ENCODE peak calls at places on chromosomes 16 and 17, in five cellular contexts. One of them, this sample, is unnamed. For H3K4me1 and H3K36me3, the result is how much of the 10 kb centered on the place peaks cover.

GRCh38 chr16:50838885-50839284 is 97.0 kb downstream of the CYLD start:
- DNase-seq in cardiac muscle cell: no peak
- DNase-seq in right atrium auricular region: peak
- DNase-seq in HCT116: no peak
- DNase-seq in adrenal gland: no peak
- DNase-seq in this sample: no peak

GRCh38 chr16:17205279-17206139 is 265.3 kb downstream of the XYLT1 start:
- DNase-seq in cardiac muscle cell: peak
- DNase-seq in right atrium auricular region: no peak
- DNase-seq in HCT116: no peak
- DNase-seq in adrenal gland: no peak
- DNase-seq in this sample: no peak

GRCh38 chr16:56603589-56603988 is 4.8 kb upstream of the MT2A start:
- DNase-seq in cardiac muscle cell: no peak
- DNase-seq in right atrium auricular region: no peak
- DNase-seq in HCT116: peak
- DNase-seq in adrenal gland: peak
- DNase-seq in this sample: peak

GRCh38 chr17:42675984-42676423 is 790 bp downstream of the PLEKHH3 start:
- DNase-seq in cardiac muscle cell: peak
- DNase-seq in right atrium auricular region: peak
- DNase-seq in HCT116: no peak
- DNase-seq in adrenal gland: peak
- DNase-seq in this sample: no peak

GRCh38 chr17:39735882-39736281 is 1.9 kb upstream of the GRB7 start:
- DNase-seq in cardiac muscle cell: no peak
- DNase-seq in right atrium auricular region: no peak
- DNase-seq in HCT116: no peak
- DNase-seq in adrenal gland: no peak
- DNase-seq in this sample: no peak

GRCh38 chr16:14569213-14569612 is 60.8 kb downstream of the PARN start:
- DNase-seq in cardiac muscle cell: no peak
- DNase-seq in right atrium auricular region: no peak
- DNase-seq in HCT116: no peak
- DNase-seq in adrenal gland: no peak
- DNase-seq in this sample: no peak

GRCh38 chr17:74960739-74961342 is 11.7 kb downstream of the HID1 start:
- DNase-seq in cardiac muscle cell: peak
- DNase-seq in right atrium auricular region: no peak
- DNase-seq in HCT116: peak
- DNase-seq in adrenal gland: peak
- DNase-seq in this sample: peak

GRCh38 chr17:27577884-27578717 is 52.9 kb upstream of the LGALS9 start:
- DNase-seq in cardiac muscle cell: peak
- DNase-seq in right atrium auricular region: peak
- DNase-seq in HCT116: no peak
- DNase-seq in adrenal gland: peak
- DNase-seq in this sample: no peak

GRCh38 chr16:23514381-23515152 is 4.3 kb upstream of the GGA2 start:
- DNase-seq in cardiac muscle cell: no peak
- DNase-seq in right atrium auricular region: no peak
- DNase-seq in HCT116: no peak
- DNase-seq in adrenal gland: no peak
- DNase-seq in this sample: no peak

GRCh38 chr16:48384305-48384981 is 770 bp downstream of the SIAH1 start:
- DNase-seq in cardiac muscle cell: peak
- DNase-seq in right atrium auricular region: peak
- DNase-seq in HCT116: no peak
- DNase-seq in adrenal gland: peak
- DNase-seq in this sample: peak

GRCh38 chr16:8963010-8963824 is 489 bp downstream of the USP7 start:
- DNase-seq in cardiac muscle cell: peak
- DNase-seq in right atrium auricular region: no peak
- DNase-seq in HCT116: no peak
- DNase-seq in adrenal gland: no peak
- DNase-seq in this sample: no peak

GRCh38 chr16:84933774-84934571 is 77.4 kb downstream of the ZDHHC7 start:
- DNase-seq in cardiac muscle cell: no peak
- DNase-seq in right atrium auricular region: peak
- DNase-seq in HCT116: no peak
- DNase-seq in adrenal gland: peak
- DNase-seq in this sample: no peak

GRCh38 chr17:78648293-78648692 is 71.1 kb upstream of the DNAH17 start:
- DNase-seq in cardiac muscle cell: no peak
- DNase-seq in right atrium auricular region: no peak
- DNase-seq in HCT116: no peak
- DNase-seq in adrenal gland: no peak
- DNase-seq in this sample: no peak

GRCh38 chr16:82741073-82741615 is 114.4 kb downstream of the CDH13 start:
- DNase-seq in cardiac muscle cell: no peak
- DNase-seq in right atrium auricular region: no peak
- DNase-seq in HCT116: no peak
- DNase-seq in adrenal gland: no peak
- DNase-seq in this sample: no peak

GRCh38 chr16:50025544-50025931 is 513 bp downstream of the CNEP1R1 start:
- DNase-seq in cardiac muscle cell: peak
- DNase-seq in right atrium auricular region: no peak
- DNase-seq in HCT116: no peak
- DNase-seq in adrenal gland: peak
- DNase-seq in this sample: no peak

GRCh38 chr17:40437095-40437732 is 6.0 kb upstream of the IGFBP4 start:
- DNase-seq in cardiac muscle cell: no peak
- DNase-seq in right atrium auricular region: no peak
- DNase-seq in HCT116: no peak
- DNase-seq in adrenal gland: peak
- DNase-seq in this sample: no peak

GRCh38 chr16:75377971-75378386 is 55.3 kb downstream of the CFDP1 start:
- DNase-seq in cardiac muscle cell: no peak
- DNase-seq in right atrium auricular region: no peak
- DNase-seq in HCT116: no peak
- DNase-seq in adrenal gland: no peak
- DNase-seq in this sample: no peak

GRCh38 chr16:5007256-5007655 is 26.5 kb downstream of the NAGPA start:
- DNase-seq in cardiac muscle cell: no peak
- DNase-seq in right atrium auricular region: no peak
- DNase-seq in HCT116: no peak
- DNase-seq in adrenal gland: no peak
- DNase-seq in this sample: no peak

GRCh38 chr17:77120866-77121265 is 19.9 kb upstream of the SEC14L1 start:
- DNase-seq in cardiac muscle cell: no peak
- DNase-seq in right atrium auricular region: no peak
- DNase-seq in HCT116: no peak
- DNase-seq in adrenal gland: no peak
- DNase-seq in this sample: no peak

GRCh38 chr17:77470800-77471733 is 330.3 kb downstream of the SEC14L1 start:
- DNase-seq in cardiac muscle cell: peak
- DNase-seq in right atrium auricular region: no peak
- DNase-seq in HCT116: peak
- DNase-seq in adrenal gland: peak
- DNase-seq in this sample: peak

GRCh38 chr16:180921-181667 is 835 bp downstream of the HBQ1 start:
- DNase-seq in cardiac muscle cell: peak
- DNase-seq in right atrium auricular region: no peak
- DNase-seq in HCT116: peak
- DNase-seq in adrenal gland: peak
- DNase-seq in this sample: peak

GRCh38 chr16:2514333-2515179 is 804 bp downstream of the ATP6V0C start:
- DNase-seq in cardiac muscle cell: no peak
- DNase-seq in right atrium auricular region: no peak
- DNase-seq in HCT116: no peak
- DNase-seq in adrenal gland: no peak
- DNase-seq in this sample: no peak

GRCh38 chr17:65677932-65678331 is 116.5 kb upstream of the AXIN2 start:
- DNase-seq in cardiac muscle cell: no peak
- DNase-seq in right atrium auricular region: no peak
- DNase-seq in HCT116: no peak
- DNase-seq in adrenal gland: no peak
- DNase-seq in this sample: no peak

GRCh38 chr16:80580109-80580832 is 39.5 kb downstream of the DYNLRB2 start:
- DNase-seq in cardiac muscle cell: no peak
- DNase-seq in right atrium auricular region: no peak
- DNase-seq in HCT116: no peak
- DNase-seq in adrenal gland: no peak
- DNase-seq in this sample: no peak

GRCh38 chr17:72984145-72984924 is 108.2 kb downstream of the SLC39A11 start:
- DNase-seq in cardiac muscle cell: no peak
- DNase-seq in right atrium auricular region: no peak
- DNase-seq in HCT116: peak
- DNase-seq in adrenal gland: no peak
- DNase-seq in this sample: no peak

GRCh38 chr17:67718325-67718941 is 697 bp downstream of the NOL11 start:
- DNase-seq in cardiac muscle cell: no peak
- DNase-seq in right atrium auricular region: no peak
- DNase-seq in HCT116: no peak
- DNase-seq in adrenal gland: no peak
- DNase-seq in this sample: no peak

DNA sequence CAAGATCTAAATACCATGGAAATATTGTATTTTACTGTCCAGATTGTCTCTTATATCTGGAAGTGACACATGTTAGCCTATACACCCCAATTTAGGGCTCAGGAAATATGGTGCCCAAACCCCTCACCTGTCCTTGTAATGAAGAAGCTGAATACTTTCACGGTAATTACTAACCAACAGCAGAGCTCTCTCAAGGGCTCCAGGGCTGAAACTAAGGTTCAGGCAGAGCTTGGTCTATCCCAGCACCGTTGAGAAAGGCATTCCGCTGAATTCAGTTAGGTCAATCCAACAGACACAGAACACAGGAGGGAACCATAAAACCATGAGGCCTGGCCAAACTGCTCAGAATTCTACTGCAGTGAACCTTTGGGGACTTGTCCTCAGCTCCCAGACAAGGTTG is 14.9 kb downstream of the MYO18A start:
- DNase-seq in cardiac muscle cell: no peak
- DNase-seq in right atrium auricular region: no peak
- DNase-seq in HCT116: no peak
- DNase-seq in adrenal gland: no peak
- DNase-seq in this sample: peak
- H3K4me1 ChIP-seq in cardiac muscle cell: under half
- H3K4me1 ChIP-seq in right atrium auricular region: under half
- H3K4me1 ChIP-seq in HCT116: under half
- H3K4me1 ChIP-seq in adrenal gland: under half
- H3K4me1 ChIP-seq in this sample: under half

DNA sequence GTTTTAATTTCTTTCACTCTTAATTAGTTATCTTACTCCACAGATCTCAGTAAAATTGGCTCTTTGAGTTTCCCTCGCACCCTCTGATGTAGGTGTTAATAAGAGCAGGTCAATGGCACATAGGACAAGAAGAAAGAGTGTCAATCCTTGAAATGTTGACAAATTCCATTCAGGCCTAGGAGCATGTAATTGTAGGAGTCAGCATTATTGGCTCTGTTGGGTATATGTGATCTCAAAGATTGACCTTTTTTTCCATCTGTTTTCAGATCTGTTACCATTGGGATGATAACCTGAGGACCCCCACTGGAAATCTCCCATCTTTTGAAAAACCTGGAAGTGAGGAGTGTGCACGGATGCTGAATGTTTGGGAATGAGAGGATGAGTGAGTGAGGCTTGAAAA is 11.8 kb upstream of the TBKBP1 start:
- DNase-seq in cardiac muscle cell: no peak
- DNase-seq in right atrium auricular region: no peak
- DNase-seq in HCT116: no peak
- DNase-seq in adrenal gland: no peak
- DNase-seq in this sample: no peak
- H3K36me3 ChIP-seq in cardiac muscle cell: half or more
- H3K36me3 ChIP-seq in right atrium auricular region: half or more
- H3K36me3 ChIP-seq in HCT116: half or more
- H3K36me3 ChIP-seq in adrenal gland: half or more
- H3K36me3 ChIP-seq in this sample: under half

DNA sequence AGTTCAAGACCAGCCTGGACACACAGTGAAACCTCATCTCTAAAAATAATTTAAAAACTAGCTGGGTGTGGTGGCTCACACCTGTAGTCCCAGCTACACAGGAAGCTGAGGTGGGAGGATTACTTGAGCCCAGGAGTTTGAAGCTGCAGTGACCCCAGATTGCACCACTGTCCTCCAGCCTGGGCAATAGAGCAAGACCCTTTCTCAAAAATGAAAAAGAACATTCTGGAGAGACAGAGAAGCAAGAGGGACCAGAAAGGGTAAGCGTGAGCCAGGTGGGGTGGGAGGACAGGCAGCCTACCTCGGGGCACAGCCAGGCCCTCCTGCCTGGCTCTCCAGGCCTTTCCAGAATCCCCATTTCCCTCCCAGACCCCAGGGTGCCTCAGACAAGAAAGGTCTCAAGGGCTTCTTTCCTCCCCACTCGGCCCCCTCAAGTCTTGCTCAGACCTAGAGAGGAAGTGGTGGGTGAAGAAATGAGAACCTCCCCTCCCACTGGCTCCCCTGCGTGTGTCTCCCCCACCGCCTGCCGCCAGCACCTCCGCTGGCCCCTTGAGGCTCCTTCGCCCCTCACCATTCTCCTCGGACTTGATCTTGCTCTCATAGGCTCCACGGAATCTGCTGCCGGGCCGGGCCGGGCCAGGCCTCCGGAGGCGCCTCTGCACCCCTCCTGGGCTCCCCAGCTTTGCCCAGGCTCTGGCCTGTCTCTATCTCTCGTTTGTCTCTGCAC is 501 bp downstream of the C16orf54 start:
- DNase-seq in cardiac muscle cell: no peak
- DNase-seq in right atrium auricular region: no peak
- DNase-seq in HCT116: no peak
- DNase-seq in adrenal gland: no peak
- DNase-seq in this sample: no peak
- H3K4me1 ChIP-seq in cardiac muscle cell: under half
- H3K4me1 ChIP-seq in right atrium auricular region: under half
- H3K4me1 ChIP-seq in HCT116: under half
- H3K4me1 ChIP-seq in adrenal gland: under half
- H3K4me1 ChIP-seq in this sample: under half

GRCh38 chr16:3783516-3783915 is 66.2 kb upstream of the TRAP1 start:
- DNase-seq in cardiac muscle cell: no peak
- DNase-seq in right atrium auricular region: no peak
- DNase-seq in HCT116: no peak
- DNase-seq in adrenal gland: no peak
- DNase-seq in this sample: no peak

GRCh38 chr16:3780570-3780969 is 63.2 kb upstream of the TRAP1 start:
- DNase-seq in cardiac muscle cell: peak
- DNase-seq in right atrium auricular region: no peak
- DNase-seq in HCT116: no peak
- DNase-seq in adrenal gland: no peak
- DNase-seq in this sample: no peak

GRCh38 chr16:3782566-3782965 is 65.2 kb upstream of the TRAP1 start:
- DNase-seq in cardiac muscle cell: no peak
- DNase-seq in right atrium auricular region: peak
- DNase-seq in HCT116: no peak
- DNase-seq in adrenal gland: no peak
- DNase-seq in this sample: no peak

GRCh38 chr16:3785413-3785812 is 68.1 kb upstream of the TRAP1 start:
- DNase-seq in cardiac muscle cell: no peak
- DNase-seq in right atrium auricular region: no peak
- DNase-seq in HCT116: no peak
- DNase-seq in adrenal gland: no peak
- DNase-seq in this sample: no peak

DNA sequence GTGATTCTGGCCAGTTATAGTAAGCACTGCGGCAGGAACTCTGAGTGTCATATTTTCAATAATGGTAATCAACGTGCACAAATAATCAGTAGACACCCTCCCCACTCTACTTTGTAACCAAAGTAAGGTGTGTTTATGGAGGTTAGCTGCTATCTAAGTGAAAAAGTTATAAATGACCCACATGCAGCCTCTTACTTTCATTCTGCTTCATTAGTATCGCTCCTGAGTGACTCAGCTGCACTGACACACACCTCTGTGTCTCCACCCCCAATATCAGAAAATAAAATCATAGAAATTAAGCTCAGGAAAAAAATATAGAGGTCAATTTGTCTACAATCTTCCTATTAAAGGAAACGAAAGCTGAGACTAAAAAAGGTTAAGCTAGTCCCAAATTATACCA is 64.1 kb upstream of the TRAP1 start:
- DNase-seq in cardiac muscle cell: no peak
- DNase-seq in right atrium auricular region: no peak
- DNase-seq in HCT116: no peak
- DNase-seq in adrenal gland: no peak
- DNase-seq in this sample: no peak
- H3K36me3 ChIP-seq in cardiac muscle cell: under half
- H3K36me3 ChIP-seq in right atrium auricular region: half or more
- H3K36me3 ChIP-seq in HCT116: under half
- H3K36me3 ChIP-seq in adrenal gland: half or more
- H3K36me3 ChIP-seq in this sample: under half